ENCODE peak calls at places on chromosome 4, in five cellular contexts. G is stomach; Y is stimulated activated naive CD8-positive, alpha-beta T cell treated with anti-CD3 and anti-CD28 coated beads, Interleukin-15, Interleukin-2, amounts not matched to agents 100 U/mL and 50 U/mL, for 24 hours; P is esophagus squamous epithelium; Z is activated CD4-positive, alpha-beta T cell treated with anti-CD3 and anti-CD28 coated beads for 1 hour. K is an unnamed sample.

GRCh38 chr4:161404346-161405110 is 759.3 kb downstream of the FSTL5 start:
- DNase-seq in G (no peak), Y (no peak), P (no peak), Z (no peak), K (no peak)

GRCh38 chr4:62588671-62589070 is 1388.5 kb downstream of the ADGRL3 start:
- DNase-seq in G (no peak), Y (no peak), P (no peak), Z (no peak), K (no peak)

GRCh38 chr4:27360651-27361347 is 500.2 kb downstream of the STIM2 start:
- DNase-seq in G (no peak), Y (no peak), P (no peak), Z (no peak), K (no peak)

GRCh38 chr4:86560447-86560846 is 33.7 kb upstream of the PTPN13 start:
- DNase-seq in G (no peak), Y (no peak), P (no peak), Z (no peak), K (no peak)

GRCh38 chr4:55635760-55636621 is at the start of gene NMU:
- DNase-seq in G (peak; percentile 61), Y (peak; percentile 51), P (no peak), Z (no peak), K (no peak)

GRCh38 chr4:187103351-187103750 is 379.7 kb upstream of the FAT1 start:
- DNase-seq in G (no peak), Y (no peak), P (no peak), Z (no peak), K (no peak)

GRCh38 chr4:118351851-118352827 is 664 bp downstream of the PRSS12 start:
- DNase-seq in G (peak; percentile 51), Y (peak; percentile 8), P (no peak), Z (no peak), K (no peak)

GRCh38 chr4:140260227-140260626 is 106.2 kb upstream of the MAML3 start:
- DNase-seq in G (no peak), Y (no peak), P (no peak), Z (no peak), K (no peak)